ENCODE peak calls at places on chromosomes 11 and 22, in six cellular contexts. C is transverse colon, Z is upper lobe of right lung, Y is esophagus squamous epithelium, Q is ELF-1, O is AG08395. S is an unnamed sample.

GRCh38 chr11:13970986-13971385 is 8.5 kb downstream of the SPON1 start:
- DNase-seq in Z (no peak), C (peak), O (peak), Y (no peak), Q (peak), S (peak)

GRCh38 chr22:22881116-22882032 is 6.2 kb upstream of the IGLL5 start:
- DNase-seq in Z (no peak), Q (no peak), O (no peak), C (no peak), Y (no peak), S (no peak)

GRCh38 chr11:108199446-108200321 is 22.8 kb downstream of the NPAT start:
- DNase-seq in C (no peak), Y (no peak), O (peak), Q (peak), Z (no peak), S (no peak)

GRCh38 chr22:26322179-26322905 is 106.7 kb upstream of the ASPHD2 start:
- DNase-seq in C (no peak), O (peak), Z (no peak), Y (no peak), Q (peak), S (no peak)

GRCh38 chr22:23397008-23397617 is 183.0 kb downstream of the IGLL1 start:
- DNase-seq in C (no peak), Q (no peak), Z (peak), O (no peak), Y (no peak), S (no peak)

GRCh38 chr11:60932605-60933346 is 8.5 kb downstream of the TMEM132A start:
- DNase-seq in C (no peak), Q (peak), O (no peak), Z (peak), Y (no peak), S (no peak)

GRCh38 chr22:28801845-28802594 is 1.7 kb upstream of the XBP1 start:
- DNase-seq in Q (peak), Y (no peak), O (no peak), Z (no peak), C (peak), S (peak)

GRCh38 chr11:114081641-114082414 is 22.3 kb downstream of the ZBTB16 start:
- DNase-seq in Q (no peak), Z (no peak), C (no peak), O (no peak), Y (no peak), S (no peak)

GRCh38 chr11:12981879-12982531 is 27.1 kb upstream of the RASSF10 start:
- DNase-seq in C (no peak), Q (no peak), Z (no peak), Y (no peak), O (no peak), S (no peak)

GRCh38 chr11:10379433-10379832 is 74.6 kb downstream of the ADM start:
- DNase-seq in Y (no peak), Q (no peak), C (no peak), Z (no peak), O (peak), S (no peak)

GRCh38 chr11:121282376-121282775 is 10.2 kb upstream of the SC5D start:
- DNase-seq in C (no peak), Y (no peak), Z (no peak), Q (no peak), O (no peak), S (no peak)

GRCh38 chr22:39598017-39598965 is 27.7 kb downstream of the CACNA1I start:
- DNase-seq in O (no peak), C (peak), Q (peak), Y (no peak), Z (peak), S (peak)

GRCh38 chr11:125941606-125942275 is 4.1 kb upstream of the VSIG10L2 start:
- DNase-seq in O (peak), Q (peak), C (peak), Y (no peak), Z (peak), S (peak)

GRCh38 chr11:132802932-132803331 is 729.4 kb downstream of the OPCML start:
- DNase-seq in Y (no peak), Z (no peak), O (no peak), Q (no peak), C (no peak), S (no peak)

GRCh38 chr11:8721740-8722139 is 39.1 kb downstream of the RPL27A start:
- DNase-seq in Q (no peak), Y (no peak), C (peak), O (no peak), Z (no peak), S (no peak)

GRCh38 chr11:26286472-26287066 is 45.4 kb upstream of the ANO3 start:
- DNase-seq in Y (no peak), Z (no peak), O (peak), Q (peak), C (no peak), S (no peak)

GRCh38 chr11:114285599-114285998 is 10.6 kb upstream of the NNMT start:
- DNase-seq in Y (no peak), C (no peak), Z (no peak), O (peak), Q (peak), S (no peak)

GRCh38 chr11:75856912-75857311 is 41.9 kb downstream of the UVRAG start:
- DNase-seq in Z (no peak), O (no peak), C (no peak), Q (no peak), Y (no peak), S (no peak)

GRCh38 chr11:30967579-30967978 is 381.4 kb upstream of the MPPED2 start:
- DNase-seq in Q (no peak), C (no peak), Y (no peak), Z (no peak), O (no peak), S (no peak)

GRCh38 chr11:9144828-9145227 is 53.4 kb upstream of the SCUBE2 start:
- DNase-seq in Y (no peak), O (no peak), C (no peak), Z (no peak), Q (no peak), S (no peak)

GRCh38 chr22:34973016-34973415 is 92.9 kb upstream of the ISX start:
- DNase-seq in Z (no peak), Q (peak), O (peak), Y (no peak), C (no peak), S (no peak)

GRCh38 chr11:34309970-34310369 is 47.8 kb downstream of the ABTB2 start:
- DNase-seq in Z (no peak), Q (no peak), O (no peak), C (no peak), Y (no peak), S (no peak)

GRCh38 chr11:74902342-74902741 is 46.5 kb downstream of the XRRA1 start:
- DNase-seq in O (no peak), Z (no peak), C (no peak), Q (no peak), Y (no peak), S (no peak)

GRCh38 chr22:50326225-50326958 is 420 bp downstream of the DENND6B start:
- DNase-seq in C (no peak), Z (no peak), Q (no peak), O (no peak), Y (no peak), S (no peak)

GRCh38 chr22:37538590-37539357 is 19.6 kb upstream of the CARD10 start:
- DNase-seq in Z (peak), Q (peak), Y (peak), O (peak), C (peak), S (peak)

GRCh38 chr11:35223429-35223828 is 84.5 kb downstream of the CD44 start:
- DNase-seq in Q (peak), O (peak), Z (no peak), Y (no peak), C (no peak), S (no peak)

GRCh38 chr11:69447786-69448185 is 33.7 kb upstream of the LINC01488 start:
- DNase-seq in Z (no peak), O (no peak), Q (no peak), C (no peak), Y (no peak), S (no peak)

GRCh38 chr22:43726296-43726695 is 85.8 kb downstream of the EFCAB6 start:
- DNase-seq in Q (no peak), Z (no peak), O (peak), Y (no peak), C (no peak), S (no peak)

GRCh38 chr22:38781033-38781432 is 12.9 kb downstream of the DNAL4 start:
- DNase-seq in Q (no peak), Y (no peak), C (no peak), Z (no peak), O (no peak), S (no peak)

GRCh38 chr11:62005231-62005661 is 37.8 kb upstream of the FTH1 start:
- DNase-seq in Z (no peak), Y (no peak), C (no peak), O (peak), Q (no peak), S (no peak)

GRCh38 chr22:41092023-41092817 is at the start of gene EP300:
- DNase-seq in C (peak), Q (peak), Y (peak), Z (peak), O (peak), S (peak)

GRCh38 chr22:25064894-25065560 is 112.5 kb downstream of the KIAA1671 start:
- DNase-seq in Q (no peak), Y (no peak), Z (no peak), O (no peak), C (no peak), S (peak)